ENCODE peak calls at places on chromosomes 7 and 10, in four cellular contexts. One of them, this sample, is unnamed.

GRCh38 chr7:55109384-55110167 is 90.8 kb downstream of the EGFR start:
- DNase-seq in right cardiac atrium: no peak
- DNase-seq in hepatocyte: peak; percentile 46
- DNase-seq in colonic mucosa: no peak
- DNase-seq in this sample: no peak

GRCh38 chr10:132637477-132638129 is 100.0 kb downstream of the INPP5A start:
- DNase-seq in right cardiac atrium: no peak
- DNase-seq in hepatocyte: peak; percentile 66
- DNase-seq in colonic mucosa: no peak
- DNase-seq in this sample: no peak

GRCh38 chr10:70880077-70880534 is 8.3 kb downstream of the PCBD1 start:
- DNase-seq in colonic mucosa: peak; percentile 86
- DNase-seq in hepatocyte: peak; percentile 88
- DNase-seq in right cardiac atrium: peak; percentile 82
- DNase-seq in this sample: no peak

GRCh38 chr7:99193527-99194214 is 14.2 kb downstream of the KPNA7 start:
- DNase-seq in right cardiac atrium: no peak
- DNase-seq in hepatocyte: no peak
- DNase-seq in colonic mucosa: no peak
- DNase-seq in this sample: no peak

GRCh38 chr7:102895602-102896001 is 17.2 kb upstream of the LRRC17 start:
- DNase-seq in hepatocyte: no peak
- DNase-seq in colonic mucosa: no peak
- DNase-seq in right cardiac atrium: no peak
- DNase-seq in this sample: no peak

GRCh38 chr10:48806282-48806681 is 121.6 kb downstream of the WDFY4 start:
- DNase-seq in hepatocyte: no peak
- DNase-seq in right cardiac atrium: no peak
- DNase-seq in colonic mucosa: no peak
- DNase-seq in this sample: no peak

GRCh38 chr7:30900803-30901362 is 10.8 kb upstream of the AQP1 start:
- DNase-seq in colonic mucosa: no peak
- DNase-seq in hepatocyte: no peak
- DNase-seq in right cardiac atrium: peak; percentile 65
- DNase-seq in this sample: no peak

GRCh38 chr10:22343761-22344160 is 1.5 kb upstream of the SPAG6 start:
- DNase-seq in hepatocyte: no peak
- DNase-seq in right cardiac atrium: no peak
- DNase-seq in colonic mucosa: no peak
- DNase-seq in this sample: no peak

GRCh38 chr7:47973739-47974138 is 5.7 kb downstream of the HUS1 start:
- DNase-seq in colonic mucosa: no peak
- DNase-seq in hepatocyte: no peak
- DNase-seq in right cardiac atrium: no peak
- DNase-seq in this sample: no peak

GRCh38 chr10:122181901-122182799 is 88.9 kb upstream of the BTBD16 start:
- DNase-seq in colonic mucosa: no peak
- DNase-seq in right cardiac atrium: no peak
- DNase-seq in hepatocyte: no peak
- DNase-seq in this sample: no peak

GRCh38 chr7:66167773-66168367 is 37.3 kb upstream of the TPST1 start:
- DNase-seq in hepatocyte: no peak
- DNase-seq in colonic mucosa: no peak
- DNase-seq in right cardiac atrium: no peak
- DNase-seq in this sample: no peak

GRCh38 chr7:28055161-28055544 is 125.4 kb downstream of the JAZF1 start:
- DNase-seq in colonic mucosa: no peak
- DNase-seq in right cardiac atrium: no peak
- DNase-seq in hepatocyte: no peak
- DNase-seq in this sample: no peak

GRCh38 chr7:63077841-63078240 is 920.8 kb upstream of the ZNF722 start:
- DNase-seq in hepatocyte: no peak
- DNase-seq in right cardiac atrium: no peak
- DNase-seq in colonic mucosa: no peak
- DNase-seq in this sample: peak; percentile 52

GRCh38 chr7:21912305-21912704 is 33.4 kb downstream of the CDCA7L start:
- DNase-seq in hepatocyte: no peak
- DNase-seq in right cardiac atrium: peak; percentile 75
- DNase-seq in colonic mucosa: no peak
- DNase-seq in this sample: no peak

GRCh38 chr10:67696029-67696428 is at the start of gene CTNNA3:
- DNase-seq in right cardiac atrium: no peak
- DNase-seq in colonic mucosa: no peak
- DNase-seq in hepatocyte: no peak
- DNase-seq in this sample: no peak

GRCh38 chr10:44899450-44900080 is 11.6 kb upstream of the TMEM72 start:
- DNase-seq in right cardiac atrium: no peak
- DNase-seq in hepatocyte: no peak
- DNase-seq in colonic mucosa: no peak
- DNase-seq in this sample: no peak

GRCh38 chr7:46752881-46753366 is 829.0 kb downstream of the TNS3 start:
- DNase-seq in right cardiac atrium: no peak
- DNase-seq in colonic mucosa: no peak
- DNase-seq in hepatocyte: no peak
- DNase-seq in this sample: no peak

GRCh38 chr7:38525857-38526256 is 105.3 kb downstream of the AMPH start:
- DNase-seq in colonic mucosa: no peak
- DNase-seq in hepatocyte: no peak
- DNase-seq in right cardiac atrium: no peak
- DNase-seq in this sample: no peak

GRCh38 chr10:104336829-104337526 is 1.3 kb downstream of the ITPRIP start:
- DNase-seq in right cardiac atrium: no peak
- DNase-seq in hepatocyte: no peak
- DNase-seq in colonic mucosa: peak; percentile 21
- DNase-seq in this sample: no peak

GRCh38 chr7:139995034-139995915 is 67.5 kb downstream of the PARP12 start:
- DNase-seq in colonic mucosa: no peak
- DNase-seq in right cardiac atrium: peak; percentile 73
- DNase-seq in hepatocyte: peak; percentile 44
- DNase-seq in this sample: no peak

GRCh38 chr7:20280475-20281351 is 50.0 kb upstream of the ITGB8 start:
- DNase-seq in hepatocyte: no peak
- DNase-seq in right cardiac atrium: no peak
- DNase-seq in colonic mucosa: no peak
- DNase-seq in this sample: no peak

GRCh38 chr7:65216469-65216868 is 157.2 kb upstream of the ZNF92 start:
- DNase-seq in right cardiac atrium: peak; percentile 53
- DNase-seq in hepatocyte: peak; percentile 84
- DNase-seq in colonic mucosa: peak; percentile 70
- DNase-seq in this sample: peak; percentile 65

DNA sequence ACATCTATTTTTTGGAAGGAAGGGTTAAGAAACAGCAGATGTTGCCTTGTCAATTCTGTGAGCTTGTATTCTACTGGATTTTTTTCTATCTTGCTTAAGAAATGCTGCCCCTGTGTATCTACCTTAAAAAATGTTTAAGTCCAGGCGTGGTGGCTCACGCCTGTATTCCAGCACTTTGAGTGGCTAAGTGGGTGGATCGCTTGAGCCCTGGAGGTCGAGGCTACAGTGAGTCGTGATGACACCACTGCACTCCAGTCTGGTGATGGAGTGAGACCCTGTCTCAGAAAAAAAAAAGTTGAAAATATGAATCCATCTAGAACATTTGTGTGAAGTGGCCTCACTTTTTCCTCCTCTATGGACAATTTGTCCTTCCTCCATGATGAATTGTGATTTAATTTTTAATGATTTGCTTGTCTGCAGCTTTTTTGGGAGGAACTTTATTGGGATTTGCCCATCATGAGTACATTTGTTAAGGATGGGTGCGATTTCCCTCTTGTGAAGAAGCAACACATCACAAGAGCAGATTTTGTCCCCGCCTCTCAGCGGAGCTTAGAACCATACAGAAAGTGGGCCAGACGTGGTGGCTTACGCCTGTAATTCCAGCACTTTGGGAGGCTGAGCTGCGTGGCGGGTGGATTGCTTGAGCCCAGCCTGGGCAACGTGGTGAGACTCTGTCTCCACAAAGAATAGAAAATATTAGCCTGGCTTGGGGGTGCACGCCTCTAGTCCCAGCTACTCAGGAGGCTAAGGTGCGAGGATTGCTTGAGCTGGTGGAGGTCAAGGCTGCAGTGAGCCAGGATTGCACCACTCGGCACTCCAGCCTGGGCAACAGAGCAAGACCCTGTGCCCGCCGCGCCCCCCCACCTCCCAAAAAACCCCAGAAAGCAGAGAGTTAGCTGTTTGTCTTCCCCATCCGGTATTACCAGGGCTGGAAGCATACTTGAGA is 57.7 kb downstream of the DNAJB6 start:
- DNase-seq in colonic mucosa: no peak
- DNase-seq in right cardiac atrium: no peak
- DNase-seq in hepatocyte: no peak
- DNase-seq in this sample: no peak
- H3K4me3 ChIP-seq in colonic mucosa: no peak overlapping the region
- H3K4me3 ChIP-seq in right cardiac atrium: no peak overlapping the region
- H3K4me3 ChIP-seq in hepatocyte: no peak overlapping the region
- H3K4me3 ChIP-seq in this sample: no peak overlapping the region

GRCh38 chr7:73522081-73522818 is at the start of gene BAZ1B:
- DNase-seq in colonic mucosa: peak; percentile 98
- DNase-seq in right cardiac atrium: peak; percentile 99
- DNase-seq in hepatocyte: peak; percentile 98
- DNase-seq in this sample: peak; percentile 99

GRCh38 chr7:73518470-73518869 is 3.6 kb downstream of the BAZ1B start:
- DNase-seq in right cardiac atrium: no peak
- DNase-seq in colonic mucosa: no peak
- DNase-seq in hepatocyte: no peak
- DNase-seq in this sample: no peak

GRCh38 chr7:73521636-73522080 is 435 bp downstream of the BAZ1B start:
- DNase-seq in colonic mucosa: peak; percentile 77
- DNase-seq in right cardiac atrium: peak; percentile 89
- DNase-seq in hepatocyte: peak; percentile 79
- DNase-seq in this sample: no peak

GRCh38 chr7:73519867-73520672 is 2.0 kb downstream of the BAZ1B start:
- DNase-seq in hepatocyte: no peak
- DNase-seq in colonic mucosa: peak; percentile 36
- DNase-seq in right cardiac atrium: no peak
- DNase-seq in this sample: no peak

GRCh38 chr7:73520673-73521635 is 1.1 kb downstream of the BAZ1B start:
- DNase-seq in colonic mucosa: peak; percentile 26
- DNase-seq in right cardiac atrium: no peak
- DNase-seq in hepatocyte: peak; percentile 25
- DNase-seq in this sample: no peak
- H3K4me3 ChIP-seq in colonic mucosa: peak overlapping the region; percentile 90
- H3K4me3 ChIP-seq in right cardiac atrium: peak overlapping the region; percentile 88
- H3K4me3 ChIP-seq in hepatocyte: peak overlapping the region; percentile 87
- H3K4me3 ChIP-seq in this sample: peak overlapping the region; percentile 66

DNA sequence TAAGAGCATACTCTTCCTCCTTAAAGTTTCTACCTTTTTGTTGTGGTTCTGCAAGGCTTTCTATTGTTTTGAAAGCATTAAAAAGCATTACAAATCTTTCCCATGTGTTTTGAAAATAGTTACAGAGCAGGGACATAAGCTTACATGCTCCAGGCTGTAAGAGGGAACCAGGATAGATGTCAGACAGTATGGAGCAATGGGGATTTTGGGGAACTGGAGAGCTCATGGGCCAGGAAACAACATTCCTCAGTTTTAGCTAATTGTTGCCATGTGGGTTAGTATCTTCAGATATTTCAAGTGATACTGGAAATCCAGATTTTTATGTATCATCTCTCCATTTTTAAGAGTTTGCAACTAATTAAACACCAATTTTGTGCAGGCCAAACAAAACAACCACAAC is 3.5 kb downstream of the MDFIC start:
- DNase-seq in hepatocyte: no peak
- DNase-seq in right cardiac atrium: no peak
- DNase-seq in colonic mucosa: no peak
- DNase-seq in this sample: no peak
- H3K4me3 ChIP-seq in hepatocyte: no peak overlapping the region
- H3K4me3 ChIP-seq in right cardiac atrium: no peak overlapping the region
- H3K4me3 ChIP-seq in colonic mucosa: no peak overlapping the region
- H3K4me3 ChIP-seq in this sample: no peak overlapping the region

DNA sequence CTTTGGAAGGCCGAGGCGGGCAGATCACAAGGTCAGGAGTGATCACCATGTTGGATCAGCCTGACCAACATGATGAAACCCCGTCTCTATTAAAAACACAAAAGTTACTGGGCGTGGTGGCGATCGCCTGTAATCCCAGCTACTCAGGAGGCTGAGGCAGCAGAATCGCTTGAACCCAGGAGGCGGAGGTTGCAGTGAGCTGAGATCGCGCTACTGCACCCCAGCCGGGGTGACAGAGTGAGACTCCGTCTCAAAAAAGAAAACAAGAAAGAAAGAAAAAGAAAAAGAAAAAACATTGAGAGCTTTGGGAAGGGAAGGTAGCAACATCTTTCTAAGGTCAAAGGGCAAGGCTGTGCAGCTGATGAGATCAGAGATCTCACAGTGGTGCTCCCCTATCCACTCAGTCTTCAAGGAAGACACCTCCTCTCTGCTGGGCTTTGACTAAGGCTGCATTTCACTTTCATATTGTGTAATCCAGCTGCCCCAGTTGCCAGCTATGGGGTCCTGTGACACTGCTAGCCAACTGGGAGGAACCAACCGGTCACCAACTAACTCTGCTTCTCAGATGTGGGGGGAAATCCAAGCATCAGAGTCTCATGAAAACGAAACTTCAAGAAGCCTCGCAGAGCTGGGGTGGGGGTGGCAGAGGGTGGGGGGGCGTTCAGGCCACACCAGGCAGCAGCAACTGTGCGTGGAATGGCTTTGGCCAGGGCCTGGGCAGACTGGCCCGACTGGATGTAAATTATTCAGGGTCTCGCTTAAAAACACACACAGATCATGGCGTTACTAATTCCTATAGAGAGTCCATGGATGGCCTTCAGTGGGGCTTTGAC is 1.5 kb downstream of the IL15RA start:
- DNase-seq in right cardiac atrium: no peak
- DNase-seq in hepatocyte: no peak
- DNase-seq in colonic mucosa: peak; percentile 69
- DNase-seq in this sample: no peak
- H3K4me3 ChIP-seq in right cardiac atrium: peak overlapping the region; percentile 62
- H3K4me3 ChIP-seq in hepatocyte: no peak overlapping the region
- H3K4me3 ChIP-seq in colonic mucosa: peak overlapping the region; percentile 95
- H3K4me3 ChIP-seq in this sample: peak overlapping the region; percentile 94

GRCh38 chr7:3043544-3044395 is at the start of gene CARD11:
- DNase-seq in colonic mucosa: peak; percentile 22
- DNase-seq in right cardiac atrium: no peak
- DNase-seq in hepatocyte: peak; percentile 53
- DNase-seq in this sample: no peak

GRCh38 chr7:3042861-3043489 is 692 bp downstream of the CARD11 start:
- DNase-seq in right cardiac atrium: no peak
- DNase-seq in hepatocyte: peak; percentile 55
- DNase-seq in colonic mucosa: peak; percentile 55
- DNase-seq in this sample: no peak

GRCh38 chr7:3042301-3042700 is 1.4 kb downstream of the CARD11 start:
- DNase-seq in right cardiac atrium: no peak
- DNase-seq in colonic mucosa: no peak
- DNase-seq in hepatocyte: no peak
- DNase-seq in this sample: no peak

GRCh38 chr7:3037259-3037658 is 6.4 kb downstream of the CARD11 start:
- DNase-seq in hepatocyte: no peak
- DNase-seq in right cardiac atrium: no peak
- DNase-seq in colonic mucosa: no peak
- DNase-seq in this sample: no peak

DNA sequence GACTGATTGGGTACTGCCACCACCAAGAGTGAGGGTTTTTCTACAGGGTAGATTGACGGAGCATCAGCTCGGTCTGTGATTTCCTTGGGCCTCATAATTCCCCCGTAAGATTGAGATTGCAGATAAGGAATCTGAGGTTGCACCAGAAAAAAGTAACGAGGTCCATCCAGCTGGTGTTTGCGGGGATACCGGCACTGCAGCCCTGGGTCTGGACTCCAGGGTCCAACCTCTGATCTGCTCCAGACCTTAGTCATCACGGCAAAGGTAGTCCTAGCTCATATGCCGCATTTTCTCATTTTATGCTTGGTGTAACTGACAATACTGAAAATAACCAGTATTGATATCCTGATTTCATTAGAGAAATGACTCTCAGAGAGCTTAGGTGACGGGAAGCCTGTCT is 3.9 kb downstream of the CARD11 start:
- DNase-seq in hepatocyte: no peak
- DNase-seq in right cardiac atrium: no peak
- DNase-seq in colonic mucosa: no peak
- DNase-seq in this sample: no peak
- H3K4me3 ChIP-seq in hepatocyte: no peak overlapping the region
- H3K4me3 ChIP-seq in right cardiac atrium: no peak overlapping the region
- H3K4me3 ChIP-seq in colonic mucosa: no peak overlapping the region
- H3K4me3 ChIP-seq in this sample: no peak overlapping the region

This sample was measured in vagina.